ENCODE peak calls at places on chromosomes 7 and 10, in five cellular contexts. D is epithelial cell of esophagus, U is cardiac muscle cell, I is Caco-2, G is colonic mucosa. F is an unnamed sample.

GRCh38 chr10:49161411-49161997 is 26.7 kb downstream of the TMEM273 start:
- DNase-seq in G (no peak), U (peak; percentile 56), I (peak; percentile 44), D (peak; percentile 33), F (no peak)

GRCh38 chr10:34255075-34255474 is 560.0 kb downstream of the PARD3 start:
- DNase-seq in U (no peak), D (no peak), G (peak; percentile 45), I (no peak), F (peak; percentile 50)

GRCh38 chr7:54662701-54663100 is 96.3 kb downstream of the SEC61G start:
- DNase-seq in D (no peak), I (no peak), G (no peak), U (no peak), F (no peak)

GRCh38 chr7:25988640-25989039 is 163.4 kb upstream of the NFE2L3 start:
- DNase-seq in G (no peak), D (no peak), I (no peak), U (no peak), F (no peak)

GRCh38 chr10:82277591-82277990 is 402.6 kb downstream of the NRG3 start:
- DNase-seq in G (no peak), U (no peak), I (no peak), D (no peak), F (no peak)

GRCh38 chr10:130167707-130168106 is 31.5 kb downstream of the GLRX3 start:
- DNase-seq in I (no peak), D (no peak), U (no peak), G (no peak), F (no peak)

GRCh38 chr7:50552139-50552538 is 13.1 kb downstream of the DDC start:
- DNase-seq in G (peak; percentile 15), U (no peak), D (no peak), I (peak; percentile 29), F (no peak)

GRCh38 chr10:103192451-103193106 is 493 bp downstream of the NT5C2 start:
- DNase-seq in D (peak; percentile 70), U (peak; percentile 88), I (peak; percentile 80), G (peak; percentile 86), F (peak; percentile 86)

GRCh38 chr7:108026647-108027046 is 23.7 kb upstream of the LAMB1 start:
- DNase-seq in D (no peak), U (no peak), I (no peak), G (no peak), F (no peak)

GRCh38 chr7:142440219-142441073 is 182.6 kb upstream of the PRSS58 start:
- DNase-seq in D (peak; percentile 59), U (no peak), I (peak; percentile 10), G (no peak), F (no peak)

GRCh38 chr10:70984986-70985719 is 96.8 kb upstream of the PCBD1 start:
- DNase-seq in I (peak; percentile 72), U (no peak), D (no peak), G (no peak), F (no peak)

GRCh38 chr10:108241166-108241565 is 1076.7 kb upstream of the SORCS1 start:
- DNase-seq in I (no peak), D (no peak), U (no peak), G (no peak), F (no peak)

GRCh38 chr7:53542164-53542563 is 506.7 kb downstream of the POM121L12 start:
- DNase-seq in U (no peak), I (no peak), D (no peak), G (no peak), F (no peak)

GRCh38 chr7:7274782-7275181 is 92.4 kb downstream of the C1GALT1 start:
- DNase-seq in U (no peak), G (no peak), I (no peak), D (peak; percentile 36), F (no peak)

GRCh38 chr7:149872419-149873073 is 1.2 kb upstream of the ATP6V0E2 start:
- DNase-seq in U (peak; percentile 77), I (peak; percentile 82), D (peak; percentile 66), G (peak; percentile 82), F (peak; percentile 83)
- TF ChIP-seq CTCF in U (no peak), I (peak; percentile 26), D (peak; percentile 11), G (no peak), F (peak; percentile 13)

GRCh38 chr7:34491899-34492298 is 166.1 kb upstream of the NPSR1 start:
- DNase-seq in U (no peak), D (peak; percentile 60), I (no peak), G (no peak), F (no peak)

GRCh38 chr7:34501161-34501560 is 156.9 kb upstream of the NPSR1 start:
- DNase-seq in U (no peak), I (no peak), D (no peak), G (no peak), F (no peak)

GRCh38 chr7:34493752-34494151 is 164.3 kb upstream of the NPSR1 start:
- DNase-seq in D (no peak), I (no peak), G (no peak), U (no peak), F (no peak)

DNA sequence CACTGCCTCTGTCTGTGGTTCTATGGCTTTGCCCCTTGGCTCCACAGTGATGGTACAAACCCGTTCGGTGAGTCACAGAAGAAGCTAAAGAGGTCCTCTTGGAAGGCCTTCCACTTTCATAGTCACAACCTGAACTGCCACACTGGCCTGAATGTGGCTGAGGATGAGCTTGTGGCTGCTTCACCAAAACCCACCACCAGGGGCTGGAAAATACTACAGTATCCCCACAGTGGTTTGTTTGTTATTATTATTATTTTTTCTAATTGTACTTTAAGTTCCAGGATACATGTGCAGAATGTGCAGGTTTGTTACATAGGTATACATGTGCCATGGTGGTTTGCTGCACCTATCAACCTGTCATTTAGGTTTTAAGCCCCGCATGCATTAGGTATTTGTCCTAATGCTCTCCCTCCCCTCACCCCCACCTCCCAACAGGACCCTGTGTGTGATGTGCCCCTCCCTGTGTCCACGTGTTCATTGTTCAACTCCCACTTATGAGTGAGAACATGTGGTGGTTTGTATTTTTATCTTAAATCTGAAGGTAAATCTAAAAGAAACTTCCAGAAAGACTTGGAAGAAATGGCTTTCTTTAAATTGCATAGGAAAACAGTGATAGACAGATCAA is 160.8 kb upstream of the NPSR1 start:
- DNase-seq in U (no peak), G (no peak), D (peak; percentile 26), I (peak; percentile 14), F (no peak)
- TF ChIP-seq CTCF in U (peak; percentile 29), G (no peak), D (peak; percentile 41), I (peak; percentile 33), F (no peak)

GRCh38 chr10:5809541-5810154 is 3.6 kb downstream of the GDI2 start:
- DNase-seq in U (no peak), D (no peak), I (no peak), G (no peak), F (no peak)
- TF ChIP-seq CTCF in U (no peak), D (no peak), I (no peak), G (no peak), F (no peak)

DNA sequence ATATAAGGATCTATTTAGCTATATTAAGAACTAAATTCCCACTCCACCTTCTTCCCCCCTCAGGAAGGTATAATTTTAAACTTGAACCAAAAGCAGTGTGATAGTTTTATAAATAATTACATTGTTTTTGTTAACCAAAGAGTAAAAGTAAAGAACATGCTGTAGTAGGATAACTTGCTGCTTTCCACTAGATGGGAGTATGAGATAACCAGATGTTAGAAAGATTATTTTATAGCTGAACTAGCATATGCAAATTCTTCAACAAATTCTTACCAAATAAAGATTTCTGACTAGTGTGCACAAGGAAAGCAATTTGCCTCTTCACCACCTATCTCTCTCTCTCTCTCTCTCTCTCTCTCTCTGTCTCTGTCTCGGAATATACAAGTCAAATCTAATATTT is 31.8 kb downstream of the TES start:
- DNase-seq in U (no peak), I (no peak), G (no peak), D (no peak), F (no peak)
- TF ChIP-seq CTCF in U (no peak), I (no peak), G (no peak), D (no peak), F (no peak)

GRCh38 chr7:151705744-151706567 is 171.0 kb downstream of the PRKAG2 start:
- DNase-seq in D (peak; percentile 80), I (peak; percentile 58), U (peak; percentile 82), G (peak; percentile 33), F (peak; percentile 41)
- TF ChIP-seq CTCF in D (peak; percentile 49), I (peak; percentile 65), U (peak; percentile 62), G (no peak), F (no peak)

DNA sequence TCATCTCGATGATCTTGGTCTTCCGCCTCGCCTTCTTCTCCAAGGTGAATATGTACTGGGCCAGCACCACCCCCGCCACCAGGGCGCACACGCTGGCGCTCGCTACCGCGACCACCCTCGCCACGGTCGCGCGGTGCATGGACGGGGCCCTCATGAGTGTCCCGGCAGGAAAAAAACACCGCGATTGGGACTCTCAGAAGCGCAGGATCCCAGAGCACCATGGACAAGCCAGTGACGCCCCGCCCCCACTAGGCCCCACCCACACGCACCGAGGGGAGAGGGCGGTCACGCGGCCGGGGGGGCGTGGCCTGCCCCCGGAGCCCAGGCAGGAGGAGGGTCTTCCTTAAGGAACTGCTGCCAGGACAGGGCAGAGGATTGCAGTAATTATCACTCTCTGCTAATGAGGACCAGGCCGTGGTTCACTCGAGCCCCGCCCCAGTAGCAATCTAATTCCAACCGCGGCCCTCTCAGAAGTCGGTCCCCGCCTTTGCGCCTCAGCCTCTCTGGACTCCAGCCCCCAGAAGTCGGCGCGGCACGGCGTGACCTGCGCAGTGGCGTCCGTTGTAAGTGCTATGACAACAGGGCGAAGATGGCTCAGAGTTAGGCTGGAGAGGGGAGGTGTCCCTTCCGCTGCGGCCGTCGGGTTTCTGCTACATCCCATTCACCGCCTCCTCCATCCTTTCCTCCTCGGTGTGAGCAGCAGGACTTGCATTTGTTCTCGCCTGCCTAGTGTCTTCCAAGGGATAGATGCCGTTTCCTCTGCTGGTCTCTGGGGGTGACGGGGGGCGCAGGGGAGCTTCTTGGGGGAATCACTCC is at the start of gene BBS9:
- DNase-seq in I (peak; percentile 92), U (peak; percentile 96), D (peak; percentile 95), G (peak; percentile 98), F (peak; percentile 96)
- TF ChIP-seq CTCF in I (no peak), U (no peak), D (peak; percentile 2), G (no peak), F (no peak)

F was measured in mucosa of descending colon.